ENCODE peak calls at places on chromosomes 5 and 9, in four cellular contexts. Y, T, Z and W are unnamed samples.

GRCh38 chr9:122389195-122389594 is 18.4 kb downstream of the PTGS1 start:
- DNase-seq in Y (no peak), Z (no peak), T (no peak), W (no peak)

GRCh38 chr5:3230941-3231340 is 364.7 kb upstream of the IRX1 start:
- DNase-seq in T (no peak), Z (no peak), Y (no peak), W (no peak)

GRCh38 chr5:67817652-67818051 is 397.9 kb upstream of the PIK3R1 start:
- DNase-seq in T (no peak), Z (no peak), Y (no peak), W (no peak)

GRCh38 chr5:170221319-170221718 is 11.5 kb upstream of the C5orf58 start:
- DNase-seq in Y (no peak), T (no peak), Z (peak; percentile 79), W (peak; percentile 73)

GRCh38 chr5:180323929-180324632 is 29.1 kb downstream of the GFPT2 start:
- DNase-seq in Z (no peak), Y (no peak), T (no peak), W (no peak)

GRCh38 chr5:84885479-84886258 is 501.0 kb upstream of the EDIL3 start:
- DNase-seq in Y (no peak), T (no peak), Z (no peak), W (no peak)

GRCh38 chr5:115306011-115306530 is 9.6 kb upstream of the CCDC112 start:
- DNase-seq in Y (no peak), T (no peak), Z (no peak), W (no peak)

GRCh38 chr5:10663531-10664183 is 97.4 kb downstream of the DAP start:
- DNase-seq in Z (no peak), T (no peak), Y (no peak), W (no peak)